ENCODE peak calls at places on chromosome 2, in ten cellular contexts. G is NCI-H1092; M is astrocyte of the spinal cord; A is RCC 7860; T is hypothalamus; L is foreskin fibroblast; J is T-helper 2 cell; U is DMS 273 treated with DMSO at 0.1 percent for 48 hours; E is CD8-positive, alpha-beta memory T cell; W is AG09309. F is an unnamed sample.

GRCh38 chr2:208096080-208096479 is 28.2 kb downstream of the CRYGD start:
- DNase-seq in G (no peak), M (no peak), A (no peak), T (no peak), L (no peak), J (no peak), U (no peak), E (no peak), W (no peak), F (no peak)

GRCh38 chr2:233031556-233032500 is 644 bp upstream of the NEU2 start:
- DNase-seq in G (no peak), M (no peak), A (no peak), T (no peak), L (no peak), J (no peak), U (no peak), E (no peak), W (no peak), F (no peak)

GRCh38 chr2:17476820-17477219 is 41.4 kb downstream of the RAD51AP2 start:
- DNase-seq in G (no peak), M (no peak), A (no peak), T (no peak), L (no peak), J (no peak), U (no peak), E (no peak), W (no peak), F (no peak)

GRCh38 chr2:230330725-230331124 is 3.7 kb downstream of the SP140L start:
- DNase-seq in G (no peak), M (peak), A (no peak), T (no peak), L (peak), J (no peak), U (no peak), E (no peak), W (no peak), F (no peak)

GRCh38 chr2:83054751-83055150 is 1404.3 kb downstream of the SUCLG1 start:
- DNase-seq in G (no peak), M (peak), A (no peak), T (no peak), L (no peak), J (no peak), U (no peak), E (no peak), W (no peak), F (no peak)

GRCh38 chr2:105103481-105103880 is 65.6 kb downstream of the MRPS9 start:
- DNase-seq in G (no peak), M (peak), A (no peak), T (no peak), L (no peak), J (no peak), U (peak), E (no peak), W (no peak), F (no peak)

GRCh38 chr2:240960309-240960962 is 38.0 kb upstream of the SNED1 start:
- DNase-seq in G (no peak), M (peak), A (no peak), T (no peak), L (peak), J (no peak), U (no peak), E (no peak), W (no peak), F (peak)

GRCh38 chr2:191501390-191502168 is 176.4 kb upstream of the NABP1 start:
- DNase-seq in G (no peak), M (peak), A (peak), T (no peak), L (peak), J (no peak), U (no peak), E (no peak), W (no peak), F (no peak)

GRCh38 chr2:45343618-45344017 is 267.4 kb downstream of the SRBD1 start:
- DNase-seq in G (no peak), M (no peak), A (no peak), T (no peak), L (peak), J (no peak), U (no peak), E (no peak), W (no peak), F (no peak)

GRCh38 chr2:115196577-115196976 is 754.1 kb downstream of the DPP10 start:
- DNase-seq in G (no peak), M (no peak), A (no peak), T (no peak), L (no peak), J (no peak), U (no peak), E (no peak), W (no peak), F (no peak)

GRCh38 chr2:11829947-11830707 is 83.7 kb downstream of the LPIN1 start:
- DNase-seq in G (peak), M (peak), A (peak), T (peak), L (peak), J (peak), U (peak), E (peak), W (peak), F (peak)

GRCh38 chr2:101119431-101119830 is 31.8 kb downstream of the TBC1D8 start:
- DNase-seq in G (no peak), M (peak), A (no peak), T (no peak), L (peak), J (no peak), U (no peak), E (no peak), W (no peak), F (no peak)

GRCh38 chr2:99238599-99238998 is 16.9 kb downstream of the LYG2 start:
- DNase-seq in G (no peak), M (no peak), A (no peak), T (no peak), L (no peak), J (no peak), U (no peak), E (no peak), W (no peak), F (no peak)

GRCh38 chr2:27860111-27860510 is 30.1 kb downstream of the RBKS start:
- DNase-seq in G (no peak), M (peak), A (peak), T (no peak), L (peak), J (no peak), U (no peak), E (no peak), W (peak), F (no peak)

GRCh38 chr2:85648619-85649018 is 19.4 kb downstream of the SFTPB start:
- DNase-seq in G (no peak), M (peak), A (no peak), T (no peak), L (peak), J (no peak), U (no peak), E (no peak), W (no peak), F (no peak)

GRCh38 chr2:126736133-126736874 is 80.3 kb downstream of the GYPC start:
- DNase-seq in G (no peak), M (no peak), A (no peak), T (no peak), L (no peak), J (no peak), U (no peak), E (no peak), W (peak), F (no peak)

F was measured in breast epithelium.